ENCODE peak calls at places on chromosomes 13 and 19, in four cellular contexts. J is HL-60, L is GM12891, A is GM12878. Q is an unnamed sample.

GRCh38 chr13:44407891-44408290 is 34.3 kb downstream of the SERP2 start:
- DNase-seq in J (no peak), L (no peak), A (no peak), Q (no peak)

GRCh38 chr19:33627526-33627925 is 5.8 kb downstream of the CHST8 start:
- DNase-seq in J (no peak), L (no peak), A (no peak), Q (no peak)

GRCh38 chr19:58538257-58539168 is 5.4 kb upstream of the TRIM28 start:
- DNase-seq in J (no peak), L (no peak), A (no peak), Q (no peak)

GRCh38 chr19:8148410-8149231 is 771 bp downstream of the FBN3 start:
- DNase-seq in J (no peak), L (no peak), A (no peak), Q (peak; percentile 47)

GRCh38 chr13:23656637-23657036 is 86.4 kb downstream of the TNFRSF19 start:
- DNase-seq in J (peak; percentile 75), L (peak; percentile 21), A (no peak), Q (no peak)

GRCh38 chr19:36009220-36009619 is 607 bp upstream of the SYNE4 start:
- DNase-seq in J (peak; percentile 36), L (peak; percentile 60), A (no peak), Q (no peak)

GRCh38 chr13:64551755-64552154 is 2678.4 kb downstream of the PCDH9 start:
- DNase-seq in J (no peak), L (no peak), A (no peak), Q (no peak)

GRCh38 chr19:5625641-5626040 is 2.8 kb downstream of the SAFB start:
- DNase-seq in J (no peak), L (no peak), A (no peak), Q (no peak)

GRCh38 chr19:38319421-38320258 is at the start of gene KCNK6:
- DNase-seq in J (peak; percentile 22), L (no peak), A (no peak), Q (no peak)

GRCh38 chr19:36099166-36099785 is 11.7 kb upstream of the OVOL3 start:
- DNase-seq in J (no peak), L (no peak), A (no peak), Q (no peak)

GRCh38 chr13:47117268-47117667 is 220.4 kb upstream of the HTR2A start:
- DNase-seq in J (no peak), L (no peak), A (no peak), Q (peak; percentile 42)

GRCh38 chr13:77207943-77208342 is 119.0 kb downstream of the MYCBP2 start:
- DNase-seq in J (no peak), L (no peak), A (no peak), Q (no peak)

GRCh38 chr19:36152061-36152885 is at the start of gene COX7A1:
- DNase-seq in J (no peak), L (no peak), A (no peak), Q (no peak)

GRCh38 chr19:4582980-4583842 is 23.7 kb upstream of the SEMA6B start:
- DNase-seq in J (no peak), L (no peak), A (no peak), Q (no peak)

GRCh38 chr13:80334582-80335260 is 6.2 kb downstream of the SPRY2 start:
- DNase-seq in J (no peak), L (no peak), A (no peak), Q (no peak)

GRCh38 chr13:40259899-40260298 is 406.5 kb downstream of the FOXO1 start:
- DNase-seq in J (no peak), L (no peak), A (no peak), Q (no peak)

GRCh38 chr13:42047561-42048322 is 706 bp upstream of the DGKH start:
- DNase-seq in J (peak; percentile 36), L (peak; percentile 42), A (peak; percentile 8), Q (peak; percentile 54)

GRCh38 chr19:13132471-13133166 is 14.6 kb downstream of the NACC1 start:
- DNase-seq in J (peak; percentile 56), L (no peak), A (no peak), Q (no peak)

GRCh38 chr13:50580684-50581305 is 262.7 kb downstream of the DLEU7 start:
- DNase-seq in J (no peak), L (no peak), A (no peak), Q (no peak)

GRCh38 chr19:15430526-15431120 is 11.8 kb upstream of the AKAP8L start:
- DNase-seq in J (no peak), L (no peak), A (no peak), Q (no peak)

GRCh38 chr13:25330541-25330940 is 29.1 kb downstream of the NUP58 start:
- DNase-seq in J (no peak), L (no peak), A (no peak), Q (no peak)
- TF ChIP-seq SPI1 in J (no peak), L (no peak), A (no peak), Q (no peak)

GRCh38 chr13:19661126-19661525 is 27.7 kb downstream of the MPHOSPH8 start:
- DNase-seq in J (no peak), L (no peak), A (no peak), Q (no peak)

GRCh38 chr13:19658831-19659230 is 25.4 kb downstream of the MPHOSPH8 start:
- DNase-seq in J (no peak), L (no peak), A (no peak), Q (no peak)

GRCh38 chr13:19664481-19665230 is 31.2 kb downstream of the MPHOSPH8 start:
- DNase-seq in J (peak; percentile 36), L (no peak), A (no peak), Q (no peak)

GRCh38 chr13:19663416-19663979 is 30.0 kb downstream of the MPHOSPH8 start:
- DNase-seq in J (no peak), L (no peak), A (no peak), Q (no peak)

DNA sequence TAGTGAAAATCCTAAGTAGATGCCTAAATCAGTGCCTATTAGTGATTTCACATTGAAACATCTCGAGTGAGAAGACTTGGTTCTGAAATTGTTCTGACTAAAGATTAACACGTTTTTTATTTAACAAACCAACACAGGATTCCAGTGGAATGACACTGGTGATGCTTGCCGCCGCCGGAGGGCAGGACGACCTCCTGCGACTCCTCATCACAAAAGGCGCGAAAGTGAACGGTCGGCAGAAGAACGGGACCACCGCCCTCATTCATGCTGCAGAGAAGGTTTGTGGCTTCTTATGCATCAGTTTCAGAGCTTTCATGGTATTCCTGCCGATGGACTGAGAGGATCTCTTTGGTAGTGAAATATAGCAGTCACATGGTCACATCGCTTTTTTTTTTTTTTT is 28.1 kb downstream of the MPHOSPH8 start:
- DNase-seq in J (no peak), L (no peak), A (no peak), Q (no peak)
- TF ChIP-seq SPI1 in J (no peak), L (no peak), A (no peak), Q (no peak)

DNA sequence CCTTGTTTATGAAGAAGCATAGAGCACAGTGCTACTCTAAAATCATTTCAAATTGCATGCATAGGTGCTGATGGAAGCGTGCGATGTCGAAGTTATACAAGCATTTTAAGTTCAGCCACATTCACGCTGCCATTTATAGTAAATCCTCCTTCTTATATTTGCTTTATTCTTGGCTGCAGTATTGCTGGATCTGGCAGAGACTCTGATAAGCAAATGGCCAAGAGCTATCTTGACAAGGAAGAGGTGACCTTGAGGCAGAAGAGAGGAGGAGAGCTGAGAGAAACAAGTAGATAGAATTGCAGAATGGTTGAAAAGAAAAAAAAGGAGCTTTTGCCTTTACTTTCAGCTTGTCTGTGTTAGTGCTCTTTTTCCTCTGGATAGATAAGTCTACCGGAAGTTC is 18.9 kb upstream of the MYO16 start:
- DNase-seq in J (no peak), L (no peak), A (no peak), Q (no peak)
- TF ChIP-seq SPI1 in J (no peak), L (no peak), A (no peak), Q (no peak)

DNA sequence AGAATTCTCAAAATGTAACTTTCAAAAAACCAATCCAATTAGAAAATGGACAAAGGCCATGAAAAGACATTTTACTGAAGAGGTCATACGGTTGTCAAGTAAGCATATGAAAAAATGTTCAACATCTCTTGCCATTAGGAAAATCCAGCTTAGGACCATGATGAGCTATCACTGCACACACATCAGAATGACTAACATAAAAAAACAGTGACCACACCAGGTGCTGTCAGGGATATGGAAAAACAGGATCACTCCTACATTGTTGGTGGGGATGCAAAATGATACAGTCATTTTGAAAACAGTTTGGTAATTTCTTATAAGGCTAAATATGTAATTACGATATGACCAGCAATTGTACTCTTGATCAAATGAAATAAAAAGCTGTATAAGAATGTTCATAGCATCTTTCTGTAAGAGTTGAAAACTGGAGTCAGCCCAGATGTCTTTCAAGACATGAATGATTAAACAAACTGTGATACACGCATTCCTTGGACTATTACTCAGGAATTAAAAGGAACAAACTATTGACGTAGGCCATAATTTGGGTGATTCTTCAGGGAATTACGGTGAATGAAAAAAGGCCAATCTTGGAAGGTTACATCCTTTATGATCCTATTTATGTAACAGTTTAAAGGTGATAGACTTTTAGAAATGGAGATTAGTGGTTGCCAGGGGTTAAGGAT is 26.9 kb upstream of the RCBTB2 start:
- DNase-seq in J (no peak), L (no peak), A (no peak), Q (no peak)
- TF ChIP-seq SPI1 in J (no peak), L (no peak), A (no peak), Q (no peak)

GRCh38 chr19:39916851-39917396 is 17.5 kb downstream of the FCGBP start:
- DNase-seq in J (peak; percentile 31), L (no peak), A (no peak), Q (no peak)
- TF ChIP-seq SPI1 in J (no peak), L (no peak), A (no peak), Q (no peak)

DNA sequence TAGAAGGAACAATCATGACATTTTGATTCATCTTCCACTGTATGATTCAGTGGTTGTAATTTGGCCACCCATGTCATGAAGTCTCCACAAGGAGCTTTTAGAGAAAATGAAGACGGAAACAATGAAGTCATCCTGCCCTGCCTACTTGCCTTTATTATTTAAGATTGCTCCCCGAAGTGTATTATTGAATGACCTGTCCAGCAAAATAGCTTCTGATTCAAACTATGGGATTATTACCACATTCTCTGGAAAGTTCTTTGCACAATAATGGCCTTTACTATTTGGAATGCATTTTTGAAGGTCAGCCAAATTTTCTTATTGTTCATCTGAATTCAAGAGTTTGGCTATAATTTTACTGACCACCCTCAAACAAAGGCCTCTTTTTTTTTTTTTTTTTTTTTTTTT is 77.8 kb upstream of the RFC3 start:
- DNase-seq in J (no peak), L (no peak), A (no peak), Q (no peak)
- TF ChIP-seq SPI1 in J (no peak), L (no peak), A (no peak), Q (no peak)

GRCh38 chr13:82772802-82773201 is 1109.5 kb downstream of the SLITRK1 start:
- DNase-seq in J (no peak), L (no peak), A (no peak), Q (no peak)
- TF ChIP-seq SPI1 in J (no peak), L (no peak), A (no peak), Q (no peak)

DNA sequence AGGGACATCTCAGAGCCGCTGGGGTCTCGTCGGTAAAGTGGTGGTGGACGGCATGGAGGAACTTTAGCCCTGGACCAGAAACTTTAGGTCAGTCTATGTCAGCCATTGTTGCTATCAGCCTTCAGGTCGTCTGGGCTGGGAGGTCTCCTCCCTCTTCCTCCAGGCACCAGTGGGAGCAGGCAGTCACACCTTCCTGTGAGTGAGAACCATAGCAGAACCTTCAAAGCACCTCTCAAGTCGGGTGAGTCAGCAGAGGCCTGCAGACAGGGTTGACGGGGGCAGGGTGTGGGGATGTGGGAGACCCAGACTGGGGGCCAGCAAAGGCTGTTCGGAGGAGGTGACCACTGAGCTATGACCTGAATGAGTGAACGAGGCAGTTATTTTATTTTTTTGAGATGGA is 15.4 kb upstream of the SBNO2 start:
- DNase-seq in J (no peak), L (no peak), A (no peak), Q (peak; percentile 61)
- TF ChIP-seq SPI1 in J (no peak), L (no peak), A (no peak), Q (no peak)